ENCODE peak calls at places on chromosomes 6 and 20, in four cellular contexts. J, W, R and Y are unnamed samples.

GRCh38 chr6:15602144-15602543 is 60.7 kb downstream of the DTNBP1 start:
- DNase-seq in J (peak), W (no peak), R (no peak), Y (no peak)

GRCh38 chr6:170028629-170029345 is 262.1 kb downstream of the DLL1 start:
- DNase-seq in R (peak), W (no peak), J (no peak), Y (no peak)

GRCh38 chr6:54846243-54846856 is at the start of gene FAM83B:
- DNase-seq in W (peak), J (no peak), R (no peak), Y (no peak)

GRCh38 chr6:37799263-37799644 is 20.3 kb upstream of the ZFAND3 start:
- DNase-seq in J (no peak), R (no peak), W (no peak), Y (no peak)

GRCh38 chr6:33590531-33591198 is 10.6 kb upstream of the BAK1 start:
- DNase-seq in J (no peak), W (peak), R (no peak), Y (no peak)

GRCh38 chr6:106398621-106399020 is 38.1 kb downstream of the CRYBG1 start:
- DNase-seq in W (no peak), R (no peak), J (no peak), Y (no peak)

GRCh38 chr20:41308290-41308691 is 9.2 kb downstream of the ZHX3 start:
- DNase-seq in R (no peak), J (peak), W (no peak), Y (no peak)

GRCh38 chr6:170286246-170286933 is 4.5 kb downstream of the DLL1 start:
- DNase-seq in J (peak), W (peak), R (peak), Y (no peak)

GRCh38 chr20:61991476-61991875 is 74.2 kb downstream of the TAF4 start:
- DNase-seq in J (no peak), R (no peak), W (no peak), Y (no peak)

GRCh38 chr6:38337819-38338465 is 301.8 kb downstream of the BTBD9 start:
- DNase-seq in W (no peak), R (no peak), J (no peak), Y (peak)

GRCh38 chr6:149716584-149716983 is 1.3 kb downstream of the LATS1 start:
- DNase-seq in J (peak), W (no peak), R (no peak), Y (peak)

GRCh38 chr6:22302828-22303227 is 6.0 kb upstream of the PRL start:
- DNase-seq in R (no peak), J (no peak), W (no peak), Y (no peak)

GRCh38 chr6:89966250-89966588 is 72.0 kb downstream of the GJA10 start:
- DNase-seq in W (no peak), R (no peak), J (no peak), Y (no peak)

GRCh38 chr6:17984822-17985660 is 2.4 kb downstream of the KIF13A start:
- DNase-seq in R (no peak), W (no peak), J (no peak), Y (no peak)

GRCh38 chr6:3268680-3269079 is 9.9 kb downstream of the PSMG4 start:
- DNase-seq in J (no peak), R (no peak), W (no peak), Y (no peak)

GRCh38 chr20:16615199-16615598 is 42.0 kb upstream of the KIF16B start:
- DNase-seq in W (peak), R (no peak), J (no peak), Y (no peak)

GRCh38 chr6:3522561-3523287 is 65.9 kb upstream of the SLC22A23 start:
- DNase-seq in J (no peak), W (no peak), R (no peak), Y (peak)

GRCh38 chr20:6665161-6665560 is 102.3 kb upstream of the BMP2 start:
- DNase-seq in R (no peak), W (no peak), J (no peak), Y (no peak)

GRCh38 chr6:26555505-26556262 is 17.5 kb downstream of the HMGN4 start:
- DNase-seq in R (no peak), J (no peak), W (no peak), Y (no peak)

GRCh38 chr20:62143976-62144825 is 632 bp downstream of the SS18L1 start:
- DNase-seq in W (peak), R (peak), J (peak), Y (peak)

GRCh38 chr6:12351672-12352071 is 61.5 kb downstream of the EDN1 start:
- DNase-seq in J (no peak), W (no peak), R (no peak), Y (no peak)

GRCh38 chr20:62875419-62876355 is 14.1 kb upstream of the TCFL5 start:
- DNase-seq in J (peak), R (peak), W (peak), Y (peak)

GRCh38 chr6:157207521-157208076 is 115.7 kb downstream of the TMEM242 start:
- DNase-seq in R (no peak), W (no peak), J (peak), Y (no peak)

GRCh38 chr6:5446362-5447075 is 185.2 kb downstream of the FARS2 start:
- DNase-seq in R (no peak), J (no peak), W (no peak), Y (no peak)

GRCh38 chr6:8659404-8660189 is 224.3 kb upstream of the SLC35B3 start:
- DNase-seq in J (no peak), R (no peak), W (no peak), Y (no peak)

GRCh38 chr6:45688180-45688579 is 310.4 kb upstream of the SUPT3H start:
- DNase-seq in R (no peak), W (no peak), J (no peak), Y (no peak)

GRCh38 chr20:34055290-34055689 is 56.8 kb downstream of the EIF2S2 start:
- DNase-seq in R (no peak), J (no peak), W (no peak), Y (no peak)

GRCh38 chr20:38873050-38873581 is 53.1 kb upstream of the FAM83D start:
- DNase-seq in W (peak), J (no peak), R (no peak), Y (no peak)

GRCh38 chr6:22025468-22026159 is 271.2 kb downstream of the PRL start:
- DNase-seq in R (no peak), J (peak), W (no peak), Y (peak)

DNA sequence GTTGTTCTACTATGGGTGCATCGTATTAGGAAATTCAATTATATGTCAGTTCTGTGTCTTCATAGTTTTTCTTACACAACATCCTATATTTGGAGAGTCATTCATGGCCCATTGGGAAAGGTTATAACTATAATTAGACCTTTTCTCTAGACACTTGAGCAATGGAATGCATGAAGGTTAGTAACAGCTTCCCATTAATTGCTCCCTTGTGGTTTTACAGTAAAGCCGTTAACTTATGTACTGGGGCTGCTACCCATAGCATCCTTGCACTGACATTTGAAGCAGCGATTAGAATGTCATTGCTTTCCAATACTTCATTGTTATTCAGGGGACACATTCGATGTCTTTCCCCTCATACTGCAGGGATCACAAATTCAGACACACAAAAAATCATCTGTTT is 634.2 kb upstream of the MAP3K7 start:
- DNase-seq in R (no peak), W (no peak), J (no peak), Y (no peak)
- TF ChIP-seq EP300 in R (no peak), W (no peak), J (no peak), Y (no peak)

DNA sequence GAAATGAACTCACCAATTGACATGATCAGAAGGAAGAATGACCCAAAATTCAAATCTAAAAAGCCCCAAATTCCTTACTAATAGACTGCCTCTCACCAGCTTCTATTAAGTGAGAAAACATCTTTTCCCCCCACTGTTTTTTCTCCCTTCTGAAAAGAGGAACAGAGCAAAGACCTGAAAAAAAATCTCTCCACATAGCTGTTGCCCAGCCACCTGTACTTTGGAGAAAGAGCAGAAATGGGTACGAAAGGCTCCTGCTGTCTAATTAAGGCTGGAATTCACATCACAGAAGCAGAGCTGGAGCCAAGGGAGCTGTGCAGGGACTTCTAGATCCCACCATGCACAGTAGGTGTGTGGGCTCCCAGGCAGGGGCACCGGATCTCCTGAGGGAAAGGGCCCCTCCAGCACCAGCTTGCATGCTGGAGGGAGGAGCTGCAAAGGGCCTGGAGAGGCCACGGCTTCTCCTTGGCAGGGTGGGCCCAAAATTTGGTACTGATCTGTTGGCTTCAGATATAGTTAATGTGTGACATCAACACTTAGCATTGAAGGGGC is 73.2 kb upstream of the DUSP22 start:
- DNase-seq in W (no peak), J (no peak), R (no peak), Y (no peak)
- TF ChIP-seq EP300 in W (no peak), J (no peak), R (no peak), Y (no peak)

GRCh38 chr20:35699127-35699913 is at the start of the genes NFS1 and ROMO1:
- DNase-seq in J (peak), R (peak), W (peak), Y (peak)
- TF ChIP-seq EP300 in J (no peak), R (no peak), W (no peak), Y (no peak)

GRCh38 chr6:151782560-151782959 is 24.9 kb upstream of the ESR1 start:
- DNase-seq in R (no peak), J (no peak), W (no peak), Y (no peak)
- TF ChIP-seq EP300 in R (no peak), J (no peak), W (no peak), Y (no peak)

DNA sequence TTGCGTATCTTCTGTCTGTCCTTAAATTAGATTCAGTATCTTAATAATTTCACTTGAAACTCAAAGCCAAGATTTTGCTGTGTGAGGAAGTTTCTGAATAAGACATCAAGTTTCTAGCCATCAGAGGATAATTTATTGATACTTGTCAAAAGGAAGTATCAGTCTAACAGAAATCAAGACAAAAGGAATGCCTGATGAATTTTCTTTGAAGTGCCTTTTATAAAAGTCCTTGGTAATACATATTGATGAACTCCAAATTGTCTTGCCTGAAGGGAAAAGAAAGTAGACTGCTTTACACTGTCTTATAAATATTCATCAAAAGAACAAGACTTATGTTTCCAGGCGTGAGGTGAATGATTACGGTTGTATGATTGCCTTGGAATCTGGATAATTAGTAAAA is 986.0 kb upstream of the MAP3K7 start:
- DNase-seq in W (no peak), R (no peak), J (no peak), Y (no peak)
- TF ChIP-seq EP300 in W (no peak), R (no peak), J (no peak), Y (no peak)

DNA sequence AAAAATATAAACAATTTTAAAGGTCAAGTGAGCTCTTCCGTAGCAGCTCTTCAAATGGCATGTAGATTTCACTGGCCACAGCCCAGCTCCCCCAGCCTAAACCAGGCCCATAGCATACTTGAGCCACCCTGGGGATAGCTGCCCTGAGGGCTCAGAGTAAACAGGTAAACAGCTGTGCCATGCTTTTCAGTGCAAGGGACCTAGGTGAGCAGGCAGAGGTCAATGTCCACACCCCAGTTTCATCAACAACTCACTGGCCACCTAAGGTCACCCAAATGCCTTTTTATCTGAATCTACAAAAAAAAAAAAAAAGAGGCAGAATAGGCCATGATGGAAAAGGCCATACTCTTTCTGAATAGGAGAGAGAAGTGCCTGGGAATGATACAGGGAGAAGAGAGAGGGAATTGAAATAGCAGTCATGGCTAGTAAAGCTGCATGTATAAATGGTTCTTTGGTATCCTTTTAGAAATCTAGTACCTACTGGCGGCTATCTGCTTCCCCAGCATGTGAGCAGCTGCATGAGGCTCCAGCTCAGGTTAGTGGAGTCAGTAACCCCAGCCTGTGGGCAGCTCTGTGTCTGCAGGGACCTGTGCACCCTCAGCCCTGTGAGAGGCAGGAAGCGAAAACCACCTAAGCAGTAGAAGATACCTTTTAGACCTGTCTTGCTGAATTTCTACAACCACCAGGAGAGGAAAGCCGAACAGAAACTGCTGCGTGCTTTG is 77.0 kb downstream of the FOXA2 start:
- DNase-seq in R (no peak), W (no peak), J (no peak), Y (no peak)
- TF ChIP-seq EP300 in R (no peak), W (no peak), J (no peak), Y (no peak)

GRCh38 chr6:31834704-31835375 is 7.3 kb downstream of the HSPA1B start:
- DNase-seq in W (peak), R (peak), J (peak), Y (peak)
- TF ChIP-seq EP300 in W (no peak), R (no peak), J (no peak), Y (no peak)